ENCODE peak calls at places on chromosomes 5 and 9, in seven cellular contexts. One of them, this sample, is unnamed.

GRCh38 chr9:25094518-25094917 is 548.8 kb upstream of the IZUMO3 start:
- DNase-seq in kidney tubule cell: peak; percentile 9
- DNase-seq in NCI-H1092 treated with DMSO at 0.1 percent for 48 hours: no peak
- DNase-seq in pons: no peak
- DNase-seq in hypothalamus: no peak
- DNase-seq in CD4-positive, alpha-beta memory T cell: no peak
- DNase-seq in psoas muscle: no peak
- DNase-seq in this sample: no peak

GRCh38 chr5:60826653-60827052 is 17.4 kb downstream of the ELOVL7 start:
- DNase-seq in psoas muscle: no peak
- DNase-seq in CD4-positive, alpha-beta memory T cell: no peak
- DNase-seq in NCI-H1092 treated with DMSO at 0.1 percent for 48 hours: no peak
- DNase-seq in kidney tubule cell: no peak
- DNase-seq in hypothalamus: no peak
- DNase-seq in pons: no peak
- DNase-seq in this sample: no peak

GRCh38 chr5:78518365-78519197 is 130.0 kb downstream of the LHFPL2 start:
- DNase-seq in psoas muscle: peak; percentile 71
- DNase-seq in NCI-H1092 treated with DMSO at 0.1 percent for 48 hours: no peak
- DNase-seq in hypothalamus: no peak
- DNase-seq in pons: no peak
- DNase-seq in kidney tubule cell: peak; percentile 93
- DNase-seq in CD4-positive, alpha-beta memory T cell: no peak
- DNase-seq in this sample: peak; percentile 68

GRCh38 chr5:115816226-115817042 is at the start of gene CDO1:
- DNase-seq in CD4-positive, alpha-beta memory T cell: peak; percentile 5
- DNase-seq in pons: peak; percentile 61
- DNase-seq in psoas muscle: peak; percentile 79
- DNase-seq in NCI-H1092 treated with DMSO at 0.1 percent for 48 hours: peak; percentile 75
- DNase-seq in hypothalamus: peak; percentile 68
- DNase-seq in kidney tubule cell: peak; percentile 32
- DNase-seq in this sample: peak; percentile 74

GRCh38 chr9:71765693-71766092 is 2.6 kb downstream of the CEMIP2 start:
- DNase-seq in pons: no peak
- DNase-seq in NCI-H1092 treated with DMSO at 0.1 percent for 48 hours: no peak
- DNase-seq in hypothalamus: no peak
- DNase-seq in kidney tubule cell: peak; percentile 49
- DNase-seq in psoas muscle: no peak
- DNase-seq in CD4-positive, alpha-beta memory T cell: no peak
- DNase-seq in this sample: no peak

GRCh38 chr9:95025213-95026170 is 292.0 kb downstream of the FANCC start:
- DNase-seq in psoas muscle: peak; percentile 83
- DNase-seq in kidney tubule cell: peak; percentile 97
- DNase-seq in hypothalamus: peak; percentile 54
- DNase-seq in CD4-positive, alpha-beta memory T cell: no peak
- DNase-seq in NCI-H1092 treated with DMSO at 0.1 percent for 48 hours: no peak
- DNase-seq in pons: peak; percentile 77
- DNase-seq in this sample: peak; percentile 79

GRCh38 chr5:168706655-168707069 is 127.5 kb upstream of the PANK3 start:
- DNase-seq in CD4-positive, alpha-beta memory T cell: no peak
- DNase-seq in kidney tubule cell: peak; percentile 65
- DNase-seq in psoas muscle: no peak
- DNase-seq in NCI-H1092 treated with DMSO at 0.1 percent for 48 hours: peak; percentile 12
- DNase-seq in hypothalamus: peak; percentile 63
- DNase-seq in pons: peak; percentile 74
- DNase-seq in this sample: peak; percentile 72

GRCh38 chr9:20315672-20316071 is 306.6 kb downstream of the MLLT3 start:
- DNase-seq in CD4-positive, alpha-beta memory T cell: no peak
- DNase-seq in psoas muscle: no peak
- DNase-seq in kidney tubule cell: peak; percentile 14
- DNase-seq in hypothalamus: no peak
- DNase-seq in NCI-H1092 treated with DMSO at 0.1 percent for 48 hours: no peak
- DNase-seq in pons: no peak
- DNase-seq in this sample: no peak

GRCh38 chr9:90659626-90660364 is 17.2 kb upstream of the DIRAS2 start:
- DNase-seq in psoas muscle: no peak
- DNase-seq in CD4-positive, alpha-beta memory T cell: no peak
- DNase-seq in pons: no peak
- DNase-seq in hypothalamus: no peak
- DNase-seq in NCI-H1092 treated with DMSO at 0.1 percent for 48 hours: no peak
- DNase-seq in kidney tubule cell: peak; percentile 38
- DNase-seq in this sample: no peak

GRCh38 chr5:142680605-142681259 is 5.2 kb downstream of the FGF1 start:
- DNase-seq in kidney tubule cell: peak; percentile 92
- DNase-seq in hypothalamus: no peak
- DNase-seq in CD4-positive, alpha-beta memory T cell: no peak
- DNase-seq in pons: no peak
- DNase-seq in psoas muscle: no peak
- DNase-seq in NCI-H1092 treated with DMSO at 0.1 percent for 48 hours: no peak
- DNase-seq in this sample: no peak

GRCh38 chr9:85973238-85973637 is 32.3 kb downstream of the NAA35 start:
- DNase-seq in pons: no peak
- DNase-seq in NCI-H1092 treated with DMSO at 0.1 percent for 48 hours: no peak
- DNase-seq in hypothalamus: no peak
- DNase-seq in kidney tubule cell: no peak
- DNase-seq in CD4-positive, alpha-beta memory T cell: no peak
- DNase-seq in psoas muscle: no peak
- DNase-seq in this sample: no peak

GRCh38 chr5:147859962-147860640 is 18.4 kb upstream of the SCGB3A2 start:
- DNase-seq in hypothalamus: no peak
- DNase-seq in pons: no peak
- DNase-seq in NCI-H1092 treated with DMSO at 0.1 percent for 48 hours: no peak
- DNase-seq in CD4-positive, alpha-beta memory T cell: no peak
- DNase-seq in psoas muscle: no peak
- DNase-seq in kidney tubule cell: no peak
- DNase-seq in this sample: no peak

GRCh38 chr5:138336952-138337684 is 948 bp upstream of the FAM53C start:
- DNase-seq in hypothalamus: peak; percentile 84
- DNase-seq in CD4-positive, alpha-beta memory T cell: no peak
- DNase-seq in psoas muscle: no peak
- DNase-seq in NCI-H1092 treated with DMSO at 0.1 percent for 48 hours: no peak
- DNase-seq in kidney tubule cell: no peak
- DNase-seq in pons: peak; percentile 89
- DNase-seq in this sample: peak; percentile 86

GRCh38 chr5:142800776-142801494 is 30.8 kb downstream of the ARHGAP26 start:
- DNase-seq in pons: no peak
- DNase-seq in CD4-positive, alpha-beta memory T cell: peak; percentile 54
- DNase-seq in psoas muscle: no peak
- DNase-seq in hypothalamus: no peak
- DNase-seq in NCI-H1092 treated with DMSO at 0.1 percent for 48 hours: no peak
- DNase-seq in kidney tubule cell: no peak
- DNase-seq in this sample: no peak

This sample was measured in tibial artery.